ENCODE peak calls at places on chromosomes 1 and 21, in eight cellular contexts. O is H1, U is mucosa of descending colon, E is fibroblast of lung, T is pancreas, L is adrenal gland, A is endothelial cell of umbilical vein, S is thyroid gland. I is an unnamed sample. For H3K4me1, the result is how much of the 10 kb centered on the place peaks cover.

GRCh38 chr1:46274224-46275029 is 26.9 kb downstream of the RAD54L start:
- DNase-seq in O (no peak), U (no peak), E (no peak), T (no peak), L (no peak), A (no peak), S (no peak), I (no peak)

GRCh38 chr1:33349081-33349759 is 28.3 kb upstream of the A3GALT2 start:
- DNase-seq in O (peak), U (peak), E (peak), T (peak), L (peak), A (peak), S (peak), I (no peak)

GRCh38 chr1:169363046-169363756 is 4.4 kb downstream of the NME7 start:
- DNase-seq in O (no peak), U (no peak), E (peak), T (no peak), L (no peak), A (peak), S (no peak), I (no peak)

GRCh38 chr1:41650176-41650519 is 165.7 kb upstream of the EDN2 start:
- DNase-seq in O (no peak), U (no peak), E (no peak), T (no peak), L (no peak), A (no peak), S (peak), I (no peak)

GRCh38 chr1:201214461-201214860 is 23.8 kb downstream of the IGFN1 start:
- DNase-seq in O (no peak), U (no peak), E (no peak), T (no peak), L (no peak), A (no peak), S (no peak), I (no peak)

GRCh38 chr21:42571391-42572150 is 57.9 kb downstream of the SLC37A1 start:
- DNase-seq in O (no peak), U (peak), E (no peak), T (no peak), L (peak), A (no peak), S (no peak), I (no peak)

GRCh38 chr1:165444897-165445370 is at the start of gene RXRG:
- DNase-seq in O (peak), U (peak), E (peak), T (peak), L (peak), A (peak), S (peak), I (no peak)

GRCh38 chr1:53348491-53349368 is 20.9 kb upstream of the LRP8 start:
- DNase-seq in O (peak), U (no peak), E (no peak), T (no peak), L (peak), A (no peak), S (no peak), I (no peak)

GRCh38 chr1:230273141-230273710 is 152.9 kb downstream of the PGBD5 start:
- DNase-seq in O (no peak), U (no peak), E (no peak), T (no peak), L (peak), A (no peak), S (no peak), I (no peak)

GRCh38 chr1:55352080-55352800 is 137.1 kb upstream of the USP24 start:
- DNase-seq in O (no peak), U (no peak), E (no peak), T (no peak), L (no peak), A (no peak), S (no peak), I (no peak)

GRCh38 chr1:151705739-151706463 is 10.7 kb downstream of the CELF3 start:
- DNase-seq in O (no peak), U (no peak), E (no peak), T (no peak), L (no peak), A (no peak), S (no peak), I (no peak)

GRCh38 chr1:3319874-3320245 is 134.6 kb upstream of the ARHGEF16 start:
- DNase-seq in O (peak), U (peak), E (peak), T (peak), L (peak), A (peak), S (peak), I (no peak)

GRCh38 chr1:226542623-226543103 is 5.9 kb upstream of the STUM start:
- DNase-seq in O (no peak), U (peak), E (no peak), T (peak), L (peak), A (peak), S (peak), I (no peak)

GRCh38 chr1:32612189-32612881 is 38.0 kb downstream of the ZBTB8OS start:
- DNase-seq in O (peak), U (peak), E (peak), T (peak), L (peak), A (peak), S (peak), I (peak)

GRCh38 chr1:6870086-6870485 is 84.8 kb downstream of the CAMTA1 start:
- DNase-seq in O (no peak), U (no peak), E (peak), T (no peak), L (no peak), A (no peak), S (no peak), I (no peak)

GRCh38 chr1:203860396-203860951 is 925 bp upstream of the SNRPE start:
- DNase-seq in O (peak), U (peak), E (peak), T (peak), L (peak), A (peak), S (peak), I (no peak)

GRCh38 chr1:171173069-171173468 is 12.0 kb upstream of the FMO2 start:
- DNase-seq in O (no peak), U (no peak), E (peak), T (no peak), L (no peak), A (no peak), S (no peak), I (no peak)
- H3K4me1 ChIP-seq in O (under half), U (under half), E (under half), T (under half), L (under half), A (under half), S (under half), I (under half)

GRCh38 chr1:200038645-200038986 is 11.1 kb downstream of the NR5A2 start:
- DNase-seq in O (no peak), U (peak), E (no peak), T (peak), L (no peak), A (no peak), S (no peak), I (no peak)

GRCh38 chr1:200036616-200037270 is 9.2 kb downstream of the NR5A2 start:
- DNase-seq in O (peak), U (peak), E (no peak), T (peak), L (no peak), A (no peak), S (no peak), I (no peak)

GRCh38 chr1:200037904-200038644 is 10.6 kb downstream of the NR5A2 start:
- DNase-seq in O (no peak), U (peak), E (no peak), T (no peak), L (no peak), A (no peak), S (no peak), I (no peak)

GRCh38 chr1:200035956-200036615 is 8.6 kb downstream of the NR5A2 start:
- DNase-seq in O (peak), U (peak), E (no peak), T (peak), L (no peak), A (no peak), S (no peak), I (no peak)

DNA sequence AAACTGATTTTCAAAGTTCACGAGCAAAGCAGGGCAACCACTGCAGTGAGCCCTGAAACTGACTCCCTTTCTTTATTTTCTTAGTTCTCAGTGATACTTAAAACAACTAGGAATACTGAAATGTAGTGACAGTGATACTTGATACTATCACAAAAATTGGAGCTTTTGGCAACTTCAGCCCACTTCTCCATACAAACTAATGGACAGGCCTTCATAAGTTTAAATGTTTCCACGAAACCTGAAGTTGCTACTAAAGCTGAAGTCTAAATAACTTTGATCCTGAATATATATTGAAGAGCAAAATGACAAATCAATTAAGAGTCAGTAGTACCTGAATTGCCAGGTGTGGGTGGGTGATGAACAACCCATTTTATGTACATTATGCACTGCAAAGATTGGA is 10.0 kb downstream of the NR5A2 start:
- DNase-seq in O (no peak), U (no peak), E (no peak), T (no peak), L (no peak), A (no peak), S (no peak), I (no peak)
- H3K4me3 ChIP-seq in O (no peak), U (no peak), E (no peak), T (peak), L (no peak), A (no peak), S (no peak), I (no peak)

DNA sequence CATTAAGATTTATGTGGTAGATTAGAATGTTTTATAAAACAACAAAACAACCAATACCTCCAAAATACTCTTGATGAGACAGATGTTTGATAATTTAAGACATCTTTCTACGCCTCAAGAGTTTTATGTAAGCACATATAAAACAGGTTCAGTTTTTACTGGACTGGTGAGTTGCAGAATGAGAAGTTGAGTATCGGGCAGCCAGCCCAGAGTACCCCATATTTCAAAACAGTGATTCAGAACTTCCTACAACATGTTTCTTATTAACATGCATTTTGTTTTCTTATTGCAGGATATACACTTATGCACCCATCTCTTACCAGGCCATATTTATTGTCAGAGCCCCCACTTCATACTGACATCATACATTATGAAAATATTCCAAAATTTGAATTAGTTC is 91.4 kb upstream of the RAVER2 start:
- DNase-seq in O (no peak), U (no peak), E (no peak), T (no peak), L (no peak), A (no peak), S (no peak), I (no peak)
- TF ChIP-seq CTCF in O (no peak), U (no peak), E (no peak), T (no peak), L (no peak), A (no peak), S (no peak), I (no peak)

GRCh38 chr1:1325288-1326074 is 879 bp downstream of the CPTP start:
- DNase-seq in O (no peak), U (peak), E (no peak), T (no peak), L (peak), A (peak), S (peak), I (no peak)
- H3K4me1 ChIP-seq in O (under half), U (under half), E (under half), T (under half), L (under half), A (under half), S (under half), I (half or more)

GRCh38 chr1:210292276-210292851 is 36.3 kb upstream of the HHAT start:
- DNase-seq in O (peak), U (peak), E (no peak), T (peak), L (peak), A (peak), S (peak), I (no peak)

GRCh38 chr1:210294991-210295773 is 33.5 kb upstream of the HHAT start:
- DNase-seq in O (no peak), U (peak), E (no peak), T (no peak), L (peak), A (no peak), S (no peak), I (no peak)

GRCh38 chr1:210291088-210291487 is 37.6 kb upstream of the HHAT start:
- DNase-seq in O (no peak), U (no peak), E (no peak), T (no peak), L (no peak), A (no peak), S (no peak), I (no peak)

GRCh38 chr1:210291786-210292275 is 36.9 kb upstream of the HHAT start:
- DNase-seq in O (no peak), U (no peak), E (peak), T (peak), L (peak), A (no peak), S (peak), I (no peak)

GRCh38 chr1:210293191-210293607 is 35.5 kb upstream of the HHAT start:
- DNase-seq in O (no peak), U (peak), E (peak), T (peak), L (peak), A (no peak), S (peak), I (no peak)
- H3K4me3 ChIP-seq in O (no peak), U (no peak), E (no peak), T (peak), L (no peak), A (no peak), S (no peak), I (no peak)

DNA sequence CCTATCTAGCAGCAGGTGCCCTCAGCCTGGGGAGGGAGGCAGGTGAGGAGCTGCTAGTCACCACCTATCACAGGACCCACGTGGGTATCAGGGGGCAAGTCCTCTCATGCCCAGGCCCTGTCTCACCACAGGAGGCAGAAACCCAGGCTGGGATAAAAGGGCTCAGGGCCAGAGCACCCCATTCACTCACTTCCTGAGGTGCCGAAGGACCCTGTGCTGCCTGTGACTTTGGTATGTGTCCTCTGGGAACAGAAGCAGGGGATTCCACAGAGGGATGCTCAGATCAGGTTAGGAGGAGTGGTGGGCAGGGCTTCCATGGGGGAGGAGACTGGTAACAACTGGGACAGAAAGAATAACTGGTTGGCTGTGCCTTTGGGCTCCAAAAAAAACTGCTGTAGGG is at the start of gene LCE1E:
- DNase-seq in O (no peak), U (no peak), E (no peak), T (no peak), L (no peak), A (no peak), S (no peak), I (no peak)
- TF ChIP-seq CTCF in O (no peak), U (no peak), E (no peak), T (no peak), L (no peak), A (no peak), S (no peak), I (no peak)

I was measured in esophagus squamous epithelium.